ENCODE peak calls at places on chromosomes 12 and 14, in six cellular contexts. J is Right ventricle myocardium inferior, E is naive B cell, U is GM18507, K is neural crest cell, D is foreskin fibroblast. V is an unnamed sample.

GRCh38 chr12:113555226-113555625 is 83.6 kb upstream of the LHX5 start:
- DNase-seq in U (no peak), J (no peak), D (no peak), E (no peak), K (no peak), V (no peak)

GRCh38 chr14:72884386-72884785 is 9.5 kb downstream of the DPF3 start:
- DNase-seq in K (no peak), D (no peak), U (no peak), E (no peak), J (no peak), V (no peak)

GRCh38 chr14:58978336-58978735 is 210.1 kb upstream of the DAAM1 start:
- DNase-seq in J (peak; percentile 82), D (peak; percentile 4), K (no peak), E (no peak), U (no peak), V (no peak)

GRCh38 chr12:105906545-105906944 is 232.2 kb downstream of the NUAK1 start:
- DNase-seq in D (no peak), J (no peak), E (no peak), K (no peak), U (no peak), V (no peak)

GRCh38 chr14:96461950-96462798 is 40.0 kb upstream of the PAPOLA start:
- DNase-seq in J (no peak), D (no peak), K (no peak), E (no peak), U (no peak), V (no peak)

GRCh38 chr14:31933716-31934115 is 143.4 kb upstream of the ARHGAP5 start:
- DNase-seq in U (no peak), K (no peak), D (peak; percentile 38), E (no peak), J (no peak), V (no peak)

GRCh38 chr12:46983959-46984833 is 95.2 kb upstream of the PCED1B start:
- DNase-seq in E (peak; percentile 14), U (peak; percentile 7), K (peak; percentile 10), D (peak; percentile 79), J (no peak), V (no peak)

GRCh38 chr14:58746261-58746660 is 108.5 kb downstream of the DACT1 start:
- DNase-seq in U (no peak), K (no peak), D (peak; percentile 78), J (no peak), E (no peak), V (no peak)

GRCh38 chr12:132489602-132490239 is at the start of gene FBRSL1:
- DNase-seq in J (peak; percentile 97), E (peak; percentile 87), K (peak; percentile 78), D (peak; percentile 94), U (peak; percentile 96), V (peak; percentile 94)

GRCh38 chr12:6452245-6452731 is 446 bp downstream of the TAPBPL start:
- DNase-seq in J (no peak), K (no peak), E (no peak), D (peak; percentile 52), U (no peak), V (peak; percentile 79)